ENCODE peak calls at places on chromosome 22, in eight cellular contexts. F is RWPE2, L is epithelial cell of esophagus, X is A549, I is pancreas, W is cardiac fibroblast, A is endodermal cell, B is GM06990. Z is an unnamed sample.
A peak's percentile ranks its signal among the peaks of the same experiment; 100 is the strongest.

GRCh38 chr22:46481386-46481785 is 56.0 kb downstream of the CELSR1 start:
- DNase-seq in L (no peak), W (no peak), A (no peak), B (no peak), X (no peak), F (no peak), I (no peak), Z (no peak)

GRCh38 chr22:33864723-33865130 is 55.5 kb downstream of the LARGE1 start:
- DNase-seq in L (no peak), W (peak; percentile 39), F (no peak), B (no peak), A (no peak), I (no peak), X (no peak), Z (no peak)

GRCh38 chr22:25210831-25211230 is 8.6 kb upstream of the CRYBB2 start:
- DNase-seq in L (peak; percentile 5), F (no peak), B (no peak), W (no peak), I (no peak), X (no peak), A (no peak), Z (no peak)

GRCh38 chr22:40289991-40290459 is 56.3 kb upstream of the ADSL start:
- DNase-seq in I (no peak), X (no peak), B (peak; percentile 62), A (no peak), L (no peak), F (no peak), W (no peak), Z (no peak)

GRCh38 chr22:26213826-26214225 is 44.6 kb downstream of the SEZ6L start:
- DNase-seq in F (no peak), A (no peak), B (no peak), W (no peak), I (no peak), X (no peak), L (no peak), Z (no peak)

GRCh38 chr22:41405588-41405987 is 23.8 kb downstream of the TEF start:
- DNase-seq in L (no peak), F (no peak), X (no peak), W (no peak), A (no peak), I (no peak), B (peak; percentile 53), Z (no peak)

GRCh38 chr22:47029244-47030001 is 267.0 kb downstream of the TBC1D22A start:
- DNase-seq in F (peak; percentile 52), I (no peak), W (no peak), B (no peak), L (no peak), A (no peak), X (no peak), Z (no peak)

GRCh38 chr22:49324527-49325491 is 502.9 kb downstream of the BRD1 start:
- DNase-seq in X (no peak), F (peak; percentile 29), I (no peak), L (no peak), W (no peak), B (no peak), A (peak; percentile 25), Z (no peak)

GRCh38 chr22:49233507-49234100 is 594.1 kb downstream of the BRD1 start:
- DNase-seq in B (no peak), I (no peak), X (no peak), A (no peak), L (no peak), W (no peak), F (no peak), Z (no peak)

GRCh38 chr22:29722151-29722550 is 2.3 kb downstream of the CABP7 start:
- DNase-seq in L (no peak), W (no peak), A (no peak), F (no peak), B (no peak), I (no peak), X (no peak), Z (no peak)

DNA sequence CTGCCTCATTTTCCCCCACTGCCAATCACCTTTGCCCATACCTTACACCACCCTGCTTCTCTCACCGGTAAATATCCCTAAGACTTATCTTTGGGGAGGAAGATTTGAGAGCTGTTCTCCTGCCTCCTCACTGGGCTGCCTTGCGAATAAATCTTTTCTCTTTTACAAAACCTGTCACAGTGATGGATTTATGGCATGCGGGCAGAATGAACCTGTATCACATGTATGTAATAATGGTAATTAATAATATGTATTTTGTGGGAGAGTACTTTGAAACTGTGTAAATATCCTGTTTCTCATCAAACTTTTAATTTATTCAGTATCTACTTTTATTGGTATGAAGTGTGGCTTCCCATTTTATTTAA is 3.6 kb upstream of the USP18 start:
- DNase-seq in W (no peak), I (no peak), A (no peak), F (no peak), L (no peak), X (no peak), B (no peak), Z (no peak)
- TF ChIP-seq CTCF in W (no peak), I (no peak), A (no peak), F (no peak), L (no peak), X (no peak), B (no peak), Z (no peak)

GRCh38 chr22:27965547-27965946 is 46.5 kb upstream of the PITPNB start:
- DNase-seq in I (no peak), F (no peak), A (no peak), W (no peak), L (no peak), X (peak; percentile 16), B (no peak), Z (no peak)

GRCh38 chr22:27961680-27962079 is 42.6 kb upstream of the PITPNB start:
- DNase-seq in F (no peak), L (no peak), I (no peak), A (no peak), X (no peak), W (no peak), B (no peak), Z (no peak)

GRCh38 chr22:27962268-27963191 is 43.5 kb upstream of the PITPNB start:
- DNase-seq in F (no peak), X (no peak), W (peak; percentile 33), I (no peak), B (no peak), A (no peak), L (no peak), Z (no peak)

GRCh38 chr22:27970596-27971220 is 51.7 kb upstream of the PITPNB start:
- DNase-seq in L (no peak), W (no peak), B (no peak), A (no peak), F (no peak), I (no peak), X (no peak), Z (no peak)

DNA sequence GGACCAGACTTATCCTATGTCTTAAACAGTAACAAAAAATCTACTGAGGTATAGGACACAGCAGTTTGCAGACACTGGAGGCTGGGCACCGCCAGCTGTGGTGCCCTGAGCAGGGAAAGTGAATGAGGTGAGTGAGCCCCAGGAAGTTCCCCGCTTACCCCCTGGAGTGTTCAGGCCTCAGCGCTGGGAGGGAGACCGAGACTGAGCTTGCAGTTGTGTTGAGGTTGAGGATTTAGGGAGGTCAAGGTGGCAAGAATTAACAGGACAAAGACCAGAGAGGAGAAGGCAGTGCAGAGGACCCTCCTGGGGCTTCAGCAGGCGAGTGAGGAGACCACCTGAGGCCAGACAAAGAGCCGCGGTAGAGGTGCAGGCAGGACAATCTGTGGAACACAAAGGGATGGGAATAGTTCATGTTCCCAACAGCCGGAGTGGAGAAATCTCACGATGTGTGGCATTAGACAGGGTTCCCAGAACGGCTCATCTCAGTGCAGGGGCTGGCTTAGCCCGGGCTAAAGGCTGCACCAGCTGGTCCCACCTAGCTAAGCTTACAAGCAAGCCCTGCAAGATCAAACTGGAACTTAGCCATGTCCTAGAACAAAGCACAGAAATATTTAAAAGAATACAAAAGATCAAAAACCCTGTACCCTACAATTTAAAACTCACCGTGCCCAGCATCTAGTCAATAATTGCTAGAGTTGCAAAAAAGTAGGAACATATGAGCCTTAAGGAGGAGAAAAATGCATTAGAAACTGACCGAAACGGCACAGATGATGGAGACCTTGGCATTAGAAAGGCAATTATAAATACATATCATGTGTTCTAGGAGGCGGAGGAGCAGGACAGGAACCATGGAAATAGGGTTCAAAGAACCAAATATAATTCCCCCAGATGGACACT is 47.4 kb upstream of the PITPNB start:
- DNase-seq in B (no peak), F (no peak), A (no peak), X (no peak), I (no peak), W (no peak), L (no peak), Z (no peak)
- TF ChIP-seq CTCF in B (no peak), F (no peak), A (no peak), X (no peak), I (no peak), W (no peak), L (no peak), Z (no peak)

GRCh38 chr22:22460635-22461034 is 47.9 kb downstream of the ZNF280B start:
- DNase-seq in W (peak; percentile 8), L (no peak), I (no peak), X (peak; percentile 11), A (no peak), F (no peak), B (no peak), Z (no peak)
- TF ChIP-seq CTCF in W (peak; percentile 54), L (peak; percentile 9), I (no peak), X (peak; percentile 11), A (peak; percentile 70), F (no peak), B (peak; percentile 9), Z (peak; percentile 3)

GRCh38 chr22:50696799-50697561 is 24.4 kb downstream of the SHANK3 start:
- DNase-seq in B (no peak), W (peak; percentile 30), A (peak; percentile 80), F (peak; percentile 46), X (no peak), I (no peak), L (peak; percentile 43), Z (no peak)
- TF ChIP-seq CTCF in B (no peak), W (peak; percentile 56), A (peak; percentile 90), F (peak; percentile 63), X (no peak), I (peak; percentile 10), L (peak; percentile 44), Z (peak; percentile 70)